ENCODE peak calls at places on chromosomes 13 and 19, in eight cellular contexts. A is esophagus squamous epithelium; N is neural progenitor cell; F is left ventricle myocardium inferior; Q is heart right ventricle; E is adrenal gland; U is CD8-positive, alpha-beta memory T cell; H is ascending aorta. D is an unnamed sample.
A peak's percentile ranks its signal among the peaks of the same experiment; 100 is the strongest.

GRCh38 chr13:20438801-20439200 is 86.9 kb downstream of the CRYL1 start:
- DNase-seq in A (no peak), N (no peak), F (no peak), Q (no peak), E (no peak), U (no peak), H (no peak), D (no peak)

GRCh38 chr13:50080158-50080855 is 65.1 kb downstream of the KCNRG start:
- DNase-seq in A (no peak), N (peak; percentile 41), F (no peak), Q (no peak), E (no peak), U (no peak), H (no peak), D (no peak)

GRCh38 chr13:28761586-28761985 is 42.8 kb upstream of the SLC46A3 start:
- DNase-seq in A (no peak), N (no peak), F (no peak), Q (no peak), E (no peak), U (no peak), H (no peak), D (no peak)

GRCh38 chr13:63367522-63368198 is 1952.0 kb upstream of the PCDH20 start:
- DNase-seq in A (no peak), N (no peak), F (no peak), Q (no peak), E (no peak), U (no peak), H (no peak), D (no peak)

GRCh38 chr13:25169951-25170553 is 2.0 kb downstream of the AMER2 start:
- DNase-seq in A (no peak), N (no peak), F (no peak), Q (no peak), E (no peak), U (no peak), H (no peak), D (no peak)

GRCh38 chr19:51394045-51394836 is 3.9 kb upstream of the C19orf84 start:
- DNase-seq in A (peak; percentile 83), N (peak; percentile 100), F (peak; percentile 89), Q (peak; percentile 96), E (peak; percentile 95), U (peak; percentile 85), H (peak; percentile 98), D (peak; percentile 87)

GRCh38 chr19:34316741-34317241 is 48.2 kb upstream of the GPI start:
- DNase-seq in A (no peak), N (no peak), F (no peak), Q (no peak), E (no peak), U (no peak), H (no peak), D (no peak)

GRCh38 chr19:588758-589692 is 656 bp upstream of the HCN2 start:
- DNase-seq in A (no peak), N (peak; percentile 54), F (no peak), Q (no peak), E (peak; percentile 23), U (no peak), H (no peak), D (no peak)

GRCh38 chr19:49585023-49585422 is 3.9 kb downstream of the PRRG2 start:
- DNase-seq in A (no peak), N (peak; percentile 80), F (no peak), Q (no peak), E (no peak), U (no peak), H (no peak), D (no peak)

GRCh38 chr19:24052811-24053210 is 34.2 kb upstream of the ZNF254 start:
- DNase-seq in A (no peak), N (no peak), F (no peak), Q (no peak), E (no peak), U (no peak), H (no peak), D (no peak)

GRCh38 chr13:76764429-76764828 is 121.8 kb downstream of the KCTD12 start:
- DNase-seq in A (no peak), N (no peak), F (peak; percentile 67), Q (peak; percentile 86), E (peak; percentile 75), U (no peak), H (peak; percentile 85), D (no peak)

GRCh38 chr13:30638301-30638700 is 20.6 kb downstream of the USPL1 start:
- DNase-seq in A (no peak), N (no peak), F (no peak), Q (no peak), E (no peak), U (no peak), H (no peak), D (no peak)

GRCh38 chr19:35738887-35739229 is 3.4 kb downstream of the IGFLR1 start:
- DNase-seq in A (no peak), N (no peak), F (no peak), Q (no peak), E (no peak), U (no peak), H (no peak), D (no peak)

GRCh38 chr19:16355293-16356043 is 30.8 kb downstream of the KLF2 start:
- DNase-seq in A (no peak), N (no peak), F (peak; percentile 46), Q (peak; percentile 42), E (no peak), U (no peak), H (no peak), D (no peak)
- H3K27ac ChIP-seq in A (no peak overlapping the region), N (no peak overlapping the region), F (peak overlapping the region; percentile 65), Q (no peak overlapping the region), E (no peak overlapping the region), U (no peak overlapping the region), H (no peak overlapping the region), D (no peak overlapping the region)

GRCh38 chr19:56159009-56159501 is 16.8 kb upstream of the GALP start:
- DNase-seq in A (no peak), N (no peak), F (no peak), Q (no peak), E (no peak), U (no peak), H (no peak), D (no peak)

GRCh38 chr19:56159616-56160271 is 16.1 kb upstream of the GALP start:
- DNase-seq in A (no peak), N (no peak), F (no peak), Q (no peak), E (no peak), U (no peak), H (no peak), D (no peak)

GRCh38 chr19:56155124-56155687 is 14.1 kb downstream of the ZNF444 start:
- DNase-seq in A (no peak), N (peak; percentile 62), F (no peak), Q (no peak), E (peak; percentile 48), U (no peak), H (no peak), D (no peak)

GRCh38 chr19:56156768-56157167 is 15.7 kb downstream of the ZNF444 start:
- DNase-seq in A (no peak), N (no peak), F (peak; percentile 38), Q (peak; percentile 38), E (no peak), U (no peak), H (no peak), D (no peak)

DNA sequence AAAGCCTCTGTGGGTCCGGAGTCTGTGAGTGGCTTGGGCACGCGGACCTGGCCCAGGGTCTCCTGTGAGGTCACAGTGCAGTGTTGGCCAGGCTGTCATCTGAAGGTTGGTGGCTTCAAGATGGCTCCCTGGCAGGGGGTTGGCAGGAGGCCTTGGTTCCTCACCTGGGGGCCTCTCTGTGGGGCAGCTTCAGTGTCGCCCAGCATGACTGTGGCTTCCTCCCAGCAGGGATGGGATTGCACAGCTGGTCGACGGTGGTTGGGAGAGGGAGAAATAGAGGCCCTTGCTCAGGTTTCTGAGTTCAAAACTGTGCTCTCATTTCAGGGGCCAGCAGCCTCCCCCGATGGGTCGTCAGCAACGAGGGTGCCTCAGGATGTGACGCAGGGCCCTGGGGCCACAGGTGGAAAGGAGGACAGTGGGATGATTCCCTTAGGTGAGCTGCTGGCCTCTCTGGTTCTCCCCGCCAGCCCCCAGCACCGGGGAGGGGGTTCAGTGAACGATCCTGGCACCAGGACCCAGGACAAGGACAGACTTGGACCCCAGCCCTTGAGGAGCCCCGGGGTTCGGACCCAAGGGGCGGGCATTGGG is 17.2 kb downstream of the ZNF444 start:
- DNase-seq in A (no peak), N (no peak), F (no peak), Q (no peak), E (no peak), U (no peak), H (no peak), D (no peak)
- H3K9me3 ChIP-seq in A (no peaks in the 10 kb centered on the region), N (no peaks in the 10 kb centered on the region), F (no peaks in the 10 kb centered on the region), Q (no peaks in the 10 kb centered on the region), E (no peaks in the 10 kb centered on the region), U (no peaks in the 10 kb centered on the region), H (no peaks in the 10 kb centered on the region), D (no peaks in the 10 kb centered on the region)

GRCh38 chr19:18428173-18428836 is 9.1 kb downstream of the SSBP4 start:
- DNase-seq in A (no peak), N (no peak), F (no peak), Q (no peak), E (peak; percentile 26), U (no peak), H (no peak), D (no peak)
- H3K4me3 ChIP-seq in A (no peak overlapping the region), N (peak overlapping the region; percentile 65), F (peak overlapping the region; percentile 65), Q (no peak overlapping the region), E (no peak overlapping the region), U (peak overlapping the region; percentile 34), H (peak overlapping the region; percentile 35), D (no peak overlapping the region)

DNA sequence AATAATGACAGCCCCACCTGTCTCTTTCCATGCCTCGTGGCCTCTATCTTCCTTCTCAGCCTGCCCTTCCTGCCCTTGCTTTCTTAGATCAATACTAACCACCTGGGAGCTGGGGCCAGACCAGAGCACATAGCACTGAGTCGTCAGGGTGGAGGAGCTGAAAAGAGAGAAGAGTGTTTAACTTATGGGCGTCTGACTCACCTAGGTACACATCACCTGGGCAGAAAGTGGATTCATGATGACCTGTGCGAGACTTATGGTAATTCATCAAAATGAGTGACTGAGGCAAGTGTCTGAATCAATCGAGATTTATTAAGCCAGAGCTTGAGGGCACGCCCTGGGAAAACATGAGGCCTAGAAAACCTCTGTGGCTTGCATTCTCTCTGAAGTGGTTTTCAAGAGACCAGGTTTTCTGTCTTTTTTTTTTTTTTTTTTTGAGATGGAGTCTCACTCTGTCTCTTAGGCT is 19.2 kb downstream of the CEACAM6 start:
- DNase-seq in A (no peak), N (no peak), F (no peak), Q (no peak), E (no peak), U (no peak), H (no peak), D (peak; percentile 31)
- H3K27ac ChIP-seq in A (peak overlapping the region; percentile 82), N (no peak overlapping the region), F (no peak overlapping the region), Q (no peak overlapping the region), E (no peak overlapping the region), U (no peak overlapping the region), H (no peak overlapping the region), D (peak overlapping the region; percentile 88)

GRCh38 chr13:97189943-97190342 is 32.2 kb upstream of the MBNL2 start:
- DNase-seq in A (no peak), N (no peak), F (no peak), Q (no peak), E (no peak), U (no peak), H (no peak), D (no peak)
- H3K9me3 ChIP-seq in A (no peaks in the 10 kb centered on the region), N (no peaks in the 10 kb centered on the region), F (no peaks in the 10 kb centered on the region), Q (no peaks in the 10 kb centered on the region), E (no peaks in the 10 kb centered on the region), U (no peaks in the 10 kb centered on the region), H (no peaks in the 10 kb centered on the region), D (no peaks in the 10 kb centered on the region)

GRCh38 chr19:48308695-48309586 is 16.4 kb upstream of the EMP3 start:
- DNase-seq in A (no peak), N (peak; percentile 55), F (no peak), Q (no peak), E (no peak), U (no peak), H (no peak), D (no peak)
- H3K4me3 ChIP-seq in A (no peak overlapping the region), N (no peak overlapping the region), F (no peak overlapping the region), Q (no peak overlapping the region), E (no peak overlapping the region), U (no peak overlapping the region), H (no peak overlapping the region), D (no peak overlapping the region)

D was measured in breast epithelium.